ENCODE peak calls at places on chromosomes 12 and 14, in five cellular contexts. One of them, this sample, is unnamed. For H3K9me3, the result is how much of the 10 kb centered on the place peaks cover.

GRCh38 chr14:88785911-88786310 is 6.8 kb downstream of the EML5 start:
- DNase-seq in H1: no peak
- DNase-seq in H9: no peak
- DNase-seq in IMR-90: no peak
- DNase-seq in neuronal stem cell: no peak
- DNase-seq in this sample: no peak

GRCh38 chr14:93708311-93708734 is 80.0 kb downstream of the PRIMA1 start:
- DNase-seq in H1: no peak
- DNase-seq in H9: no peak
- DNase-seq in neuronal stem cell: no peak
- DNase-seq in IMR-90: no peak
- DNase-seq in this sample: no peak

GRCh38 chr14:71474866-71475265 is 457.4 kb upstream of the RGS6 start:
- DNase-seq in neuronal stem cell: no peak
- DNase-seq in IMR-90: no peak
- DNase-seq in H9: no peak
- DNase-seq in H1: no peak
- DNase-seq in this sample: no peak

GRCh38 chr12:91988571-91988970 is 157.1 kb downstream of the BTG1 start:
- DNase-seq in H1: no peak
- DNase-seq in H9: no peak
- DNase-seq in IMR-90: no peak
- DNase-seq in neuronal stem cell: no peak
- DNase-seq in this sample: no peak

GRCh38 chr12:116143883-116144266 is 133.6 kb downstream of the MED13L start:
- DNase-seq in H9: no peak
- DNase-seq in IMR-90: peak
- DNase-seq in H1: no peak
- DNase-seq in neuronal stem cell: no peak
- DNase-seq in this sample: peak

GRCh38 chr12:79555006-79555925 is 135.5 kb downstream of the PAWR start:
- DNase-seq in H9: no peak
- DNase-seq in IMR-90: peak
- DNase-seq in neuronal stem cell: no peak
- DNase-seq in H1: no peak
- DNase-seq in this sample: peak

GRCh38 chr12:57927086-57927485 is 14.3 kb upstream of the ATP23 start:
- DNase-seq in H1: no peak
- DNase-seq in IMR-90: no peak
- DNase-seq in neuronal stem cell: no peak
- DNase-seq in H9: no peak
- DNase-seq in this sample: no peak

GRCh38 chr14:93231129-93231979 is 24.3 kb downstream of the UBR7 start:
- DNase-seq in IMR-90: peak
- DNase-seq in H9: no peak
- DNase-seq in neuronal stem cell: no peak
- DNase-seq in H1: no peak
- DNase-seq in this sample: no peak

GRCh38 chr14:31945074-31945613 is 132.0 kb upstream of the ARHGAP5 start:
- DNase-seq in H1: no peak
- DNase-seq in neuronal stem cell: no peak
- DNase-seq in IMR-90: no peak
- DNase-seq in H9: no peak
- DNase-seq in this sample: no peak

GRCh38 chr12:47884501-47884900 is 20.3 kb downstream of the VDR start:
- DNase-seq in neuronal stem cell: no peak
- DNase-seq in H9: no peak
- DNase-seq in IMR-90: no peak
- DNase-seq in H1: no peak
- DNase-seq in this sample: no peak

GRCh38 chr12:82688035-82688501 is 1.4 kb downstream of the TMTC2 start:
- DNase-seq in H9: no peak
- DNase-seq in IMR-90: no peak
- DNase-seq in neuronal stem cell: no peak
- DNase-seq in H1: no peak
- DNase-seq in this sample: peak

GRCh38 chr12:71764587-71765321 is 10.1 kb downstream of the RAB21 start:
- DNase-seq in H9: no peak
- DNase-seq in H1: no peak
- DNase-seq in neuronal stem cell: no peak
- DNase-seq in IMR-90: no peak
- DNase-seq in this sample: no peak

GRCh38 chr14:55535521-55536207 is 44.3 kb upstream of the KTN1 start:
- DNase-seq in IMR-90: peak
- DNase-seq in neuronal stem cell: no peak
- DNase-seq in H1: no peak
- DNase-seq in H9: no peak
- DNase-seq in this sample: no peak

GRCh38 chr14:52596861-52597260 is 44.2 kb downstream of the GPR137C start:
- DNase-seq in neuronal stem cell: no peak
- DNase-seq in IMR-90: peak
- DNase-seq in H9: no peak
- DNase-seq in H1: no peak
- DNase-seq in this sample: no peak

GRCh38 chr12:10279937-10280336 is 27.7 kb upstream of the KLRD1 start:
- DNase-seq in H1: no peak
- DNase-seq in H9: no peak
- DNase-seq in neuronal stem cell: no peak
- DNase-seq in IMR-90: no peak
- DNase-seq in this sample: no peak

GRCh38 chr14:78157855-78158436 is 12.2 kb upstream of the NRXN3 start:
- DNase-seq in IMR-90: peak
- DNase-seq in H1: peak
- DNase-seq in neuronal stem cell: peak
- DNase-seq in H9: peak
- DNase-seq in this sample: no peak

GRCh38 chr12:117101953-117102833 is 3.0 kb upstream of the TESC start:
- DNase-seq in neuronal stem cell: peak
- DNase-seq in H9: no peak
- DNase-seq in IMR-90: no peak
- DNase-seq in H1: no peak
- DNase-seq in this sample: no peak

GRCh38 chr14:90060312-90060964 is 1.4 kb upstream of the KCNK13 start:
- DNase-seq in IMR-90: peak
- DNase-seq in H9: peak
- DNase-seq in neuronal stem cell: peak
- DNase-seq in H1: peak
- DNase-seq in this sample: peak

GRCh38 chr12:128903231-128903630 is 50.0 kb downstream of the GLT1D1 start:
- DNase-seq in IMR-90: no peak
- DNase-seq in H1: no peak
- DNase-seq in H9: no peak
- DNase-seq in neuronal stem cell: no peak
- DNase-seq in this sample: no peak

GRCh38 chr12:109469516-109469915 is 7.6 kb downstream of the KCTD10 start:
- DNase-seq in IMR-90: peak
- DNase-seq in neuronal stem cell: no peak
- DNase-seq in H9: no peak
- DNase-seq in H1: no peak
- DNase-seq in this sample: no peak

GRCh38 chr14:52220924-52221802 is 46.3 kb upstream of the PTGDR start:
- DNase-seq in H9: no peak
- DNase-seq in IMR-90: no peak
- DNase-seq in H1: no peak
- DNase-seq in neuronal stem cell: no peak
- DNase-seq in this sample: no peak

GRCh38 chr14:77376380-77376770 is 519 bp downstream of the TMED8 start:
- DNase-seq in H1: peak
- DNase-seq in IMR-90: no peak
- DNase-seq in H9: peak
- DNase-seq in neuronal stem cell: peak
- DNase-seq in this sample: peak

GRCh38 chr12:531951-532585 is 72.3 kb downstream of the B4GALNT3 start:
- DNase-seq in H9: no peak
- DNase-seq in H1: no peak
- DNase-seq in IMR-90: no peak
- DNase-seq in neuronal stem cell: no peak
- DNase-seq in this sample: peak

GRCh38 chr12:104219908-104220404 is 4.4 kb downstream of the TXNRD1 start:
- DNase-seq in neuronal stem cell: no peak
- DNase-seq in IMR-90: peak
- DNase-seq in H9: no peak
- DNase-seq in H1: peak
- DNase-seq in this sample: peak

GRCh38 chr14:97709552-97709951 is 912.4 kb downstream of the VRK1 start:
- DNase-seq in IMR-90: no peak
- DNase-seq in H1: no peak
- DNase-seq in neuronal stem cell: no peak
- DNase-seq in H9: no peak
- DNase-seq in this sample: no peak

GRCh38 chr14:20697273-20698017 is 8.9 kb downstream of the ANG start:
- DNase-seq in IMR-90: peak
- DNase-seq in H9: peak
- DNase-seq in H1: peak
- DNase-seq in neuronal stem cell: peak
- DNase-seq in this sample: peak

GRCh38 chr14:21631084-21631483 is 3.7 kb downstream of the OR10G2 start:
- DNase-seq in neuronal stem cell: no peak
- DNase-seq in H9: no peak
- DNase-seq in IMR-90: no peak
- DNase-seq in H1: no peak
- DNase-seq in this sample: no peak

GRCh38 chr12:93733358-93733757 is 56.2 kb downstream of the CRADD start:
- DNase-seq in neuronal stem cell: no peak
- DNase-seq in H9: no peak
- DNase-seq in IMR-90: no peak
- DNase-seq in H1: no peak
- DNase-seq in this sample: no peak

GRCh38 chr12:126156806-126157574 is 1091.8 kb downstream of the AACS start:
- DNase-seq in H1: peak
- DNase-seq in neuronal stem cell: no peak
- DNase-seq in IMR-90: no peak
- DNase-seq in H9: peak
- DNase-seq in this sample: no peak

GRCh38 chr12:46635818-46636217 is 190.0 kb downstream of the SLC38A4 start:
- DNase-seq in H9: no peak
- DNase-seq in H1: no peak
- DNase-seq in neuronal stem cell: no peak
- DNase-seq in IMR-90: no peak
- DNase-seq in this sample: no peak

GRCh38 chr12:120369476-120370342 is 745 bp upstream of the MSI1 start:
- DNase-seq in H9: peak
- DNase-seq in neuronal stem cell: no peak
- DNase-seq in H1: no peak
- DNase-seq in IMR-90: no peak
- DNase-seq in this sample: no peak

GRCh38 chr12:120367924-120368788 is 808 bp downstream of the MSI1 start:
- DNase-seq in H9: peak
- DNase-seq in IMR-90: no peak
- DNase-seq in H1: no peak
- DNase-seq in neuronal stem cell: no peak
- DNase-seq in this sample: no peak

GRCh38 chr12:120368789-120369475 is at the start of gene MSI1:
- DNase-seq in neuronal stem cell: no peak
- DNase-seq in H1: peak
- DNase-seq in IMR-90: no peak
- DNase-seq in H9: no peak
- DNase-seq in this sample: no peak

GRCh38 chr12:120373683-120374082 is 4.7 kb upstream of the MSI1 start:
- DNase-seq in neuronal stem cell: no peak
- DNase-seq in H1: no peak
- DNase-seq in IMR-90: no peak
- DNase-seq in H9: no peak
- DNase-seq in this sample: no peak

GRCh38 chr12:120370343-120371243 is 1.6 kb upstream of the MSI1 start:
- DNase-seq in IMR-90: no peak
- DNase-seq in H1: no peak
- DNase-seq in neuronal stem cell: no peak
- DNase-seq in H9: no peak
- DNase-seq in this sample: no peak
- H3K18ac ChIP-seq in IMR-90: no peak
- H3K18ac ChIP-seq in H1: peak
- H3K18ac ChIP-seq in neuronal stem cell: peak
- H3K18ac ChIP-seq in H9: no peak
- H3K18ac ChIP-seq in this sample: no peak

DNA sequence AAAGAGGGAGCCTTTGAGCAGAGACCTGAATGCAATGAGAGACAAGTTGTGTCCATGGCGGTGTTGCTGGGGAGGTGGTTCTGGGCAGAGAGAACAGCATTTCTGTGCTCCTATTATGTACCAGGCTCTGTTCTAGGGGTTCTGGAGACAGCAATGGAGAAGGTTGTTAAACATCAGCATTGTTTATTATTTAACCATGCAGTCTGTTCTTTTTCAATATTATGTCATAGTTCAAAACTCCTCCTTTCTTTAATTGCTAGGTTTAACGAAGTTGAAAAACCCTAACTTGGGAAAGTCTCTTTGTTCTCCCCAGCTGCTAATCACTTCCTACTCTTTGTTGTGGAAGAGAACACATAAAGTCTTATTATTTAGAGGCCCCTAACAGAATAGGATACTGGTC is 279.3 kb downstream of the RAD51B start:
- DNase-seq in IMR-90: no peak
- DNase-seq in H1: no peak
- DNase-seq in neuronal stem cell: no peak
- DNase-seq in H9: no peak
- DNase-seq in this sample: no peak
- H3K9me3 ChIP-seq in IMR-90: under half
- H3K9me3 ChIP-seq in H1: under half
- H3K9me3 ChIP-seq in neuronal stem cell: under half
- H3K9me3 ChIP-seq in H9: under half
- H3K9me3 ChIP-seq in this sample: under half

DNA sequence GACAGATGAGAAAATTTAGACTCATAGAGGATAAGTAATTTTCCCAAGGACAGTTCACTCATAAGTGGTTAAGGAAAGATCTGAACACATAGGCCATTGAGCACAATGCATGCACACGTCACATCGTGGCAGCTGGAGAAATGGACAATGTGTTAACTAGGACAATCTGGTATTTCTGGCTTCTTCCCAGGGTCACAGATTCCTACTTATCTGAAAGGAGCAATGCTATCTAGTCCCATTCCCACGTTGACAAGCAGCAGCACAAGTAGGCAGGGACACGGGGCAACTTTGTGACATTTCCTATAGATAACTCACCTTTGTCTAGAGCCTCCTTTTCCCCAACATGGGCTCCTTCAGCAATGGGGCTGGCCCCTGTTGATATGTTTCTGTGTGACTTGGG is 6.7 kb upstream of the CMAS start:
- DNase-seq in H1: no peak
- DNase-seq in IMR-90: no peak
- DNase-seq in H9: no peak
- DNase-seq in neuronal stem cell: no peak
- DNase-seq in this sample: no peak
- H3K18ac ChIP-seq in H1: no peak
- H3K18ac ChIP-seq in IMR-90: no peak
- H3K18ac ChIP-seq in H9: no peak
- H3K18ac ChIP-seq in neuronal stem cell: no peak
- H3K18ac ChIP-seq in this sample: no peak

DNA sequence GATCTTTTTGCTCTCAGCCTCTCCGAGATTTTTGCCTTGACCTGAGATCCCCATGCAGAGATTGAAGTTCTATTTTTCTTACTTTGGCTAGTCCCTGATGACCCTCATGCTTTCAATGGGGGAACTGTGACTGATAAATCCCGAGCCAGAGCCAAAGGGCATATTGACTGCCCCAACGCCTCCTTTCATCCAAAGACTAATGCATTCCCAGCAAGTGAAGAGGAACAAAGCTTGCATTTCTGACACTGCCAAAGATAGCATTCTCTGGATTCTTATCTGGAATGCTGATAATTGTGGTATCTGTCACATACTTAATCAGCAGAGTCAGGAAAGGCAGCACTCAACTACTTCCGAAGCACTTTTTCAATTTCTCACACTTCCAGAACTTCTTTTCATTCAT is 152.3 kb upstream of the EGLN3 start:
- DNase-seq in neuronal stem cell: no peak
- DNase-seq in H9: no peak
- DNase-seq in H1: no peak
- DNase-seq in IMR-90: no peak
- DNase-seq in this sample: no peak
- H3K9me3 ChIP-seq in neuronal stem cell: under half
- H3K9me3 ChIP-seq in H9: under half
- H3K9me3 ChIP-seq in H1: under half
- H3K9me3 ChIP-seq in IMR-90: under half
- H3K9me3 ChIP-seq in this sample: under half